ENCODE peak calls at places on chromosomes 7 and 10, in six cellular contexts. F is cardiac fibroblast, Q is PC-3, T is GM06990, X is sigmoid colon, S is small intestine. R is an unnamed sample.
A peak's percentile ranks its signal among the peaks of the same experiment; 100 is the strongest.

GRCh38 chr10:71963351-71963755 is 842 bp upstream of the CHST3 start:
- DNase-seq in F (peak; percentile 63), Q (no peak), T (no peak), X (peak; percentile 90), S (no peak), R (peak; percentile 64)

GRCh38 chr7:90430614-90431445 is 27.6 kb downstream of the CLDN12 start:
- DNase-seq in F (no peak), Q (no peak), T (no peak), X (no peak), S (no peak), R (no peak)

GRCh38 chr7:32088336-32088975 is 18.2 kb upstream of the PDE1C start:
- DNase-seq in F (no peak), Q (peak; percentile 72), T (no peak), X (no peak), S (no peak), R (no peak)

GRCh38 chr10:75431180-75432111 is at the start of gene LRMDA:
- DNase-seq in F (peak; percentile 22), Q (peak; percentile 41), T (no peak), X (peak; percentile 79), S (peak; percentile 12), R (peak; percentile 77)

GRCh38 chr7:26101471-26102151 is 50.4 kb upstream of the NFE2L3 start:
- DNase-seq in F (no peak), Q (no peak), T (peak; percentile 59), X (peak; percentile 65), S (peak; percentile 69), R (no peak)

GRCh38 chr10:7553531-7553930 is 113.2 kb downstream of the ITIH5 start:
- DNase-seq in F (no peak), Q (no peak), T (no peak), X (no peak), S (no peak), R (no peak)

GRCh38 chr7:55034776-55035175 is 16.0 kb downstream of the EGFR start:
- DNase-seq in F (no peak), Q (no peak), T (no peak), X (no peak), S (no peak), R (no peak)

GRCh38 chr10:99775850-99776249 is 6.6 kb upstream of the ABCC2 start:
- DNase-seq in F (peak; percentile 75), Q (peak; percentile 76), T (no peak), X (no peak), S (peak; percentile 73), R (no peak)

GRCh38 chr10:73590881-73591577 is at the start of gene USP54:
- DNase-seq in F (peak; percentile 72), Q (peak; percentile 95), T (no peak), X (no peak), S (peak; percentile 65), R (peak; percentile 61)

GRCh38 chr7:74174606-74175082 is 488 bp downstream of the EIF4H start:
- DNase-seq in F (peak; percentile 69), Q (peak; percentile 15), T (no peak), X (peak; percentile 78), S (peak; percentile 33), R (peak; percentile 59)

GRCh38 chr7:74173074-74173473 is 1.1 kb upstream of the EIF4H start:
- DNase-seq in F (no peak), Q (no peak), T (peak; percentile 29), X (no peak), S (peak; percentile 21), R (peak; percentile 33)

GRCh38 chr7:74175270-74175803 is 1.2 kb downstream of the EIF4H start:
- DNase-seq in F (no peak), Q (peak; percentile 13), T (no peak), X (no peak), S (peak; percentile 24), R (no peak)

GRCh38 chr7:74173491-74173865 is 678 bp upstream of the EIF4H start:
- DNase-seq in F (no peak), Q (no peak), T (no peak), X (no peak), S (no peak), R (no peak)

GRCh38 chr7:74173866-74174605 is at the start of gene EIF4H:
- DNase-seq in F (peak; percentile 98), Q (peak; percentile 95), T (peak; percentile 98), X (peak; percentile 98), S (peak; percentile 94), R (peak; percentile 93)
- H3K4me3 ChIP-seq in F (peak within 1 kb of the TSS; percentile 71), Q (peak within 1 kb of the TSS; percentile 93), T (peak within 1 kb of the TSS; percentile 92), X (peak within 1 kb of the TSS; percentile 97), S (peak within 1 kb of the TSS; percentile 94), R (peak within 1 kb of the TSS; percentile 99)

GRCh38 chr7:45573199-45573598 is 969 bp upstream of the ADCY1 start:
- DNase-seq in F (no peak), Q (no peak), T (no peak), X (no peak), S (no peak), R (peak; percentile 20)
- H3K4me3 ChIP-seq in F (no peak overlapping the region), Q (no peak overlapping the region), T (no peak overlapping the region), X (no peak overlapping the region), S (no peak overlapping the region), R (no peak overlapping the region)

GRCh38 chr10:70498970-70499828 is 20.6 kb downstream of the PALD1 start:
- DNase-seq in F (no peak), Q (no peak), T (no peak), X (no peak), S (no peak), R (no peak)

GRCh38 chr10:70499829-70500167 is 21.2 kb downstream of the PALD1 start:
- DNase-seq in F (no peak), Q (no peak), T (no peak), X (no peak), S (no peak), R (no peak)

GRCh38 chr10:70502406-70502805 is 23.8 kb downstream of the PALD1 start:
- DNase-seq in F (no peak), Q (no peak), T (no peak), X (no peak), S (no peak), R (no peak)

GRCh38 chr10:70500812-70501301 is 22.3 kb downstream of the PALD1 start:
- DNase-seq in F (no peak), Q (no peak), T (no peak), X (peak; percentile 70), S (no peak), R (no peak)

GRCh38 chr10:70500339-70500738 is 21.8 kb downstream of the PALD1 start:
- DNase-seq in F (no peak), Q (no peak), T (no peak), X (no peak), S (no peak), R (no peak)
- H3K4me3 ChIP-seq in F (no peak overlapping the region), Q (no peak overlapping the region), T (no peak overlapping the region), X (no peak overlapping the region), S (no peak overlapping the region), R (no peak overlapping the region)

GRCh38 chr7:135156290-135156689 is 8.4 kb downstream of the TMEM140 start:
- DNase-seq in F (no peak), Q (no peak), T (no peak), X (no peak), S (no peak), R (no peak)

GRCh38 chr7:135160098-135160857 is 10.2 kb downstream of the CYREN start:
- DNase-seq in F (peak; percentile 55), Q (no peak), T (no peak), X (no peak), S (peak; percentile 59), R (no peak)

GRCh38 chr7:135159359-135160087 is 11.0 kb downstream of the CYREN start:
- DNase-seq in F (no peak), Q (no peak), T (no peak), X (no peak), S (no peak), R (no peak)

GRCh38 chr7:135158874-135159273 is 11.0 kb downstream of the TMEM140 start:
- DNase-seq in F (no peak), Q (no peak), T (no peak), X (no peak), S (no peak), R (no peak)

DNA sequence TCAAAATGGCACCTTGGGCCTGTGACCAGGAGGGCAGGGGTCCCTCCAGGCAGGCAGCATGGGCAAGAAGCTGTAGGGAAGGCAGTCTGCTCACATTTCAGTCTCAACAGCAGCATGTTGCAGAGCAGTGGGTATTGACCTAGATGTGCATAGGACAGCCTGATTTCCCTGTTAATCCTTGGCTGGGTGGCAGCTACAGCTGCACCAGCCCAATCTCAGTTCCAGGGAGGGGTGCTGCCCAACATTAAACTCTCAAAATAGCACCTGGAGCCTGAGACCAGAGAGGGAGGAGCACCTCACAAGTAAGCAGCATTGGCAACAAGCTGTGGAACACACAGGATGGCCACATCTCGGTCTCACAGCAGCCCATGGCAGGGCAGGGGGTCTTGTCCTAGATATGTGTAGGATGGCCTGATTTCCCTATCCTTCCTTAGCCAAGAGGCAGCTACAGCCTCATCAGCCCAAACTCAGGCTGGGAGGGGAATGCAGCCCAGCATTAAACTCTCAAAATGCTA is 10.3 kb downstream of the TMEM140 start:
- DNase-seq in F (no peak), Q (no peak), T (no peak), X (no peak), S (no peak), R (no peak)
- H3K4me3 ChIP-seq in F (no peak overlapping the region), Q (no peak overlapping the region), T (no peak overlapping the region), X (no peak overlapping the region), S (no peak overlapping the region), R (no peak overlapping the region)

GRCh38 chr7:92590711-92591310 is 621 bp upstream of the FAM133B start:
- DNase-seq in F (no peak), Q (no peak), T (no peak), X (no peak), S (no peak), R (no peak)
- H3K4me3 ChIP-seq in F (peak overlapping the region; percentile 94), Q (peak overlapping the region; percentile 98), T (peak overlapping the region; percentile 77), X (peak overlapping the region; percentile 86), S (no peak overlapping the region), R (peak overlapping the region; percentile 83)

GRCh38 chr10:11106621-11107374 is 89.1 kb downstream of the CELF2 start:
- DNase-seq in F (no peak), Q (no peak), T (no peak), X (no peak), S (no peak), R (no peak)
- H3K4me3 ChIP-seq in F (no peak overlapping the region), Q (no peak overlapping the region), T (no peak overlapping the region), X (no peak overlapping the region), S (no peak overlapping the region), R (no peak overlapping the region)

DNA sequence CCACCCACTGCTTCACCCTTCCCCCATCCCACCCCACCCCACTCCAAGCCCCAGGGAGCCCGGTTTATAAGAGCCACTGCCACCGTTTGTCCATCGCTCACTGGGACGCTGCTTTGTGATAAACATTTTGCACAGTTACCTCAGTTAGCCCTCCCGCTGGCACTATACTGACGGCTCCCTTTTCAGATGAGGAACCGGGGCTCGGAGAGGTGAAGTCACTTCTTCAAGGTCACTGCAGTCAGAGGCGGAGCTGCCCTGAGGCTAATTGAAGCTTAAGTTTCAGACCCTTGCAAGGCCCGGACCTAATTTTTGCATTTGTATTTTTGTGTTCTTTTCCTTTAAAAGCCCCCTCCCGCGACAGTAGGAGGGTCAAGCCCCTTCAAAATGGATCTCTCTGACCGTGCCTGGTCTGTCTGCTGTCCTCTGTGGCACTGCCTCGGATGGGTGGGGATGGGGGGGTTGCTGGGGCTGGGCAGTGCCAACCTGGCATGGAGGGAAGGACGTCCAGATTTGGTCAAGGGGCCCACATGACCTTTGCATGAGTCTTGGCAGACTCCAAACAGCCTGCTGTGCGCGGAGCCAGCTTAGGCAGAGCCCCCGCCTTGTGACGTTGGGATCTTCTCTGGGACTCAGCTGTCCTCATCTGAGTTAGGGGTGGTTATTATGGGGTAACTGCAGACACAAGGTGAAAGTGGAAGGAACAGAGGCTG is 17.7 kb upstream of the NODAL start:
- DNase-seq in F (no peak), Q (no peak), T (no peak), X (peak; percentile 84), S (no peak), R (no peak)
- H3K4me3 ChIP-seq in F (no peak overlapping the region), Q (no peak overlapping the region), T (no peak overlapping the region), X (peak overlapping the region; percentile 20), S (no peak overlapping the region), R (no peak overlapping the region)

GRCh38 chr7:155295511-155295910 is 2.2 kb upstream of the INSIG1 start:
- DNase-seq in F (no peak), Q (no peak), T (no peak), X (no peak), S (no peak), R (peak; percentile 23)
- H3K4me3 ChIP-seq in F (no peak overlapping the region), Q (no peak overlapping the region), T (no peak overlapping the region), X (no peak overlapping the region), S (no peak overlapping the region), R (no peak overlapping the region)